ENCODE peak calls at places on chromosome 2, in seven cellular contexts. B, V, Z, U, E, J and A are unnamed samples.

GRCh38 chr2:239879423-239880084 is 145.6 kb downstream of the NDUFA10 start:
- DNase-seq in B (no peak), V (no peak), Z (no peak), U (no peak), E (no peak), J (no peak), A (no peak)

GRCh38 chr2:42810971-42811865 is 18.8 kb upstream of the HAAO start:
- DNase-seq in B (no peak), V (peak; percentile 51), Z (no peak), U (no peak), E (peak; percentile 56), J (peak; percentile 74), A (peak; percentile 52)

GRCh38 chr2:69386376-69386775 is 651 bp downstream of the GFPT1 start:
- DNase-seq in B (no peak), V (no peak), Z (no peak), U (no peak), E (no peak), J (no peak), A (no peak)

GRCh38 chr2:159608108-159608507 is 8.2 kb downstream of the BAZ2B start:
- DNase-seq in B (no peak), V (no peak), Z (no peak), U (no peak), E (no peak), J (no peak), A (no peak)

GRCh38 chr2:168804214-168804613 is 1.8 kb downstream of the NOSTRIN start:
- DNase-seq in B (no peak), V (no peak), Z (no peak), U (no peak), E (no peak), J (no peak), A (no peak)

GRCh38 chr2:85277416-85278158 is 50.2 kb downstream of the TGOLN2 start:
- DNase-seq in B (no peak), V (peak; percentile 86), Z (peak; percentile 77), U (no peak), E (peak; percentile 89), J (no peak), A (no peak)

GRCh38 chr2:224850081-224850480 is 133.9 kb upstream of the CCDC195 start:
- DNase-seq in B (no peak), V (no peak), Z (peak; percentile 28), U (no peak), E (no peak), J (no peak), A (no peak)

GRCh38 chr2:206764673-206765241 is 371 bp downstream of the MDH1B start:
- DNase-seq in B (no peak), V (no peak), Z (no peak), U (no peak), E (no peak), J (no peak), A (no peak)

GRCh38 chr2:28975671-28976070 is 5.4 kb upstream of the TOGARAM2 start:
- DNase-seq in B (no peak), V (no peak), Z (no peak), U (no peak), E (peak; percentile 32), J (no peak), A (no peak)

GRCh38 chr2:178800510-178800909 is 6.7 kb downstream of the TTN start:
- DNase-seq in B (no peak), V (no peak), Z (no peak), U (no peak), E (no peak), J (no peak), A (no peak)
- TF ChIP-seq CTCF in B (no peak), V (no peak), Z (no peak), U (no peak), E (no peak), J (no peak), A (no peak)

GRCh38 chr2:40329739-40330047 is 122.2 kb downstream of the SLC8A1 start:
- DNase-seq in B (no peak), V (no peak), Z (no peak), U (no peak), E (no peak), J (no peak), A (no peak)

GRCh38 chr2:40321822-40322221 is 130.1 kb downstream of the SLC8A1 start:
- DNase-seq in B (no peak), V (no peak), Z (no peak), U (no peak), E (no peak), J (no peak), A (no peak)

GRCh38 chr2:40330086-40330485 is 121.8 kb downstream of the SLC8A1 start:
- DNase-seq in B (no peak), V (no peak), Z (no peak), U (no peak), E (no peak), J (no peak), A (no peak)

GRCh38 chr2:40321224-40321623 is 130.7 kb downstream of the SLC8A1 start:
- DNase-seq in B (no peak), V (no peak), Z (no peak), U (no peak), E (no peak), J (no peak), A (no peak)

DNA sequence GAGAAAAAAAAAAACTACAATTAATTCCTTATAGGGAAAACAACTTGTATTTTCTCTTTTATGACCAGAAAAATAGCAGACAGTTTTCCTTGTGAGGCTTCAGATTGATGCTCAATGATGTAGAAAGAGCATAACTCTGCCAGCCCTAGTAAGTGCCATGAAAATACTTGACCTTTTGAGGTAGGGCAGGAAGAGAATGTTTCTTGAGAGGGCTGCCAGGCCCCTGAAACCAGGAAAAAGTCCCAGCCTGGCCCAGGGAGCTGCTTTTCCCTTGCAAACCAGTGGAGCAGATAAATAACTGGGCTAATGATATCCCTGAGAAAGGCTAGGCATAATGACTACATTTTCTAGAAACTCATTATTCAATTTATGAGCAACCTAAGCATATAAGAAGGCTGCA is 126.8 kb downstream of the SLC8A1 start:
- DNase-seq in B (peak; percentile 50), V (peak; percentile 29), Z (no peak), U (no peak), E (no peak), J (no peak), A (no peak)
- TF ChIP-seq CTCF in B (no peak), V (no peak), Z (no peak), U (no peak), E (no peak), J (no peak), A (no peak)

GRCh38 chr2:54115284-54116137 is at the start of gene ACYP2:
- DNase-seq in B (peak; percentile 69), V (peak; percentile 96), Z (peak; percentile 87), U (peak; percentile 82), E (peak; percentile 98), J (peak; percentile 91), A (peak; percentile 95)
- TF ChIP-seq CTCF in B (peak; percentile 31), V (peak; percentile 43), Z (peak; percentile 60), U (no peak), E (peak; percentile 27), J (no peak), A (no peak)

GRCh38 chr2:112959109-112959591 is 18.7 kb upstream of the IL36G start:
- DNase-seq in B (no peak), V (no peak), Z (no peak), U (no peak), E (peak; percentile 16), J (no peak), A (no peak)
- TF ChIP-seq CTCF in B (no peak), V (no peak), Z (peak; percentile 73), U (no peak), E (no peak), J (peak; percentile 17), A (peak; percentile 29)

DNA sequence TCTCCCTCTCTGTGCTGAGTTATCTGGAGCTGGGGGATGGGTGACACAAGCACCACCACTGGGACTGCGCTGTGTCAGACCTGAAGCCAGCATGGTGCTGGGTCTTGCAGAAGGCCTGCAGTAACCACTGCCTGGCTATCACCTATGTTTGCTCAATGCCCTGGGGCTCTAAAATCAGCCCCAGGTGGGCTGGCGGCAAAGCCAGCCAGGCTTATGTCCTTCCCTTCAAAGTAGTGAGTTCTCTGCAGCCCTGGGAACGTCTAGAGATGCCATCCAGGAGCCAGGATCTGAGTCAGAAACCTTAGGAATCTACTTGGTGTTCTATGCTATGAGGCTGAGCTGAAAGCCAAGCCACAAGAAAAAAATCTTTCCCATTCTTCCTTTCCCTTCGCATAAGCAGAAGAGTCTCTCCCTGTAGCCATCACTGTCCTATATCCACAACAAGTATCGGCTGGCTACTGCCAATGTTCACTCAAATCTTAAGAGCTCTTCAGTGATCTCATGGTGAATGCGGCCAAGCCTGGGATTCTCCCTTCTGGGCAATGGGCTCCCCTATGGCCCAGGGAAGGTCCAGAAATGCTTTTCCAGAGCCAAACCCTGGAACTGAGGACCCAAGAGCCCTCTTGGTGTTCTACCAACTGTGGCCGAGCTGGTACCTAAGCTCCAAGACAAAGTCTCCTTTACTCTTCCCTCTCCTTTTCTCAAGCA is 248.7 kb downstream of the ZNF385B start:
- DNase-seq in B (no peak), V (peak; percentile 59), Z (no peak), U (no peak), E (no peak), J (no peak), A (no peak)
- TF ChIP-seq CTCF in B (no peak), V (no peak), Z (no peak), U (no peak), E (no peak), J (no peak), A (no peak)

GRCh38 chr2:158181171-158181570 is 79.5 kb downstream of the UPP2 start:
- DNase-seq in B (no peak), V (no peak), Z (no peak), U (no peak), E (no peak), J (no peak), A (no peak)

GRCh38 chr2:158184001-158184400 is 82.3 kb downstream of the UPP2 start:
- DNase-seq in B (no peak), V (no peak), Z (no peak), U (no peak), E (no peak), J (no peak), A (no peak)

GRCh38 chr2:158182681-158183350 is 81.1 kb downstream of the UPP2 start:
- DNase-seq in B (no peak), V (no peak), Z (no peak), U (no peak), E (no peak), J (no peak), A (no peak)

GRCh38 chr2:158178646-158179045 is 77.0 kb downstream of the UPP2 start:
- DNase-seq in B (no peak), V (peak; percentile 27), Z (no peak), U (no peak), E (no peak), J (no peak), A (no peak)

GRCh38 chr2:158179660-158180059 is 78.0 kb downstream of the UPP2 start:
- DNase-seq in B (no peak), V (peak; percentile 21), Z (no peak), U (no peak), E (peak; percentile 48), J (no peak), A (no peak)
- TF ChIP-seq CTCF in B (no peak), V (peak; percentile 53), Z (peak; percentile 68), U (peak; percentile 31), E (peak; percentile 42), J (no peak), A (peak; percentile 51)